ENCODE peak calls at places on chromosomes 16 and 17, in four cellular contexts. B is HCT116, X is H1, L is K562. C is an unnamed sample.

GRCh38 chr17:3602499-3602898 is 6.7 kb downstream of the TRPV1 start:
- DNase-seq in B (peak), X (no peak), L (peak), C (peak)

GRCh38 chr17:27038676-27039075 is 255.2 kb upstream of the WSB1 start:
- DNase-seq in B (peak), X (no peak), L (peak), C (peak)

GRCh38 chr16:4214215-4214621 is 27.7 kb downstream of the SRL start:
- DNase-seq in B (peak), X (peak), L (no peak), C (peak)

GRCh38 chr17:76371656-76372628 is 12.5 kb upstream of the SPHK1 start:
- DNase-seq in B (no peak), X (no peak), L (no peak), C (no peak)

GRCh38 chr17:55053855-55054254 is 85.3 kb downstream of the STXBP4 start:
- DNase-seq in B (no peak), X (no peak), L (no peak), C (no peak)

GRCh38 chr17:59377410-59377809 is 46.0 kb downstream of the YPEL2 start:
- DNase-seq in B (no peak), X (no peak), L (no peak), C (no peak)

GRCh38 chr16:23572394-23572793 is 14.9 kb downstream of the UBFD1 start:
- DNase-seq in B (no peak), X (no peak), L (no peak), C (no peak)

GRCh38 chr17:3986939-3987335 is 22.7 kb upstream of the ATP2A3 start:
- DNase-seq in B (no peak), X (no peak), L (no peak), C (no peak)

GRCh38 chr16:23113185-23113584 is 36.1 kb downstream of the USP31 start:
- DNase-seq in B (no peak), X (no peak), L (no peak), C (no peak)

GRCh38 chr16:4317471-4318170 is 1.8 kb downstream of the GLIS2 start:
- DNase-seq in B (no peak), X (no peak), L (no peak), C (no peak)

GRCh38 chr16:68995011-68995504 is 110.4 kb upstream of the HAS3 start:
- DNase-seq in B (peak), X (peak), L (no peak), C (peak)

GRCh38 chr16:4200000-4200780 is 41.7 kb downstream of the SRL start:
- DNase-seq in B (peak), X (no peak), L (peak), C (peak)

GRCh38 chr16:27199747-27200146 is 3.6 kb upstream of the KDM8 start:
- DNase-seq in B (no peak), X (no peak), L (no peak), C (no peak)

GRCh38 chr16:9469512-9469911 is 378.1 kb downstream of the HAPSTR1 start:
- DNase-seq in B (no peak), X (no peak), L (no peak), C (peak)

GRCh38 chr16:10579965-10580918 is at the start of gene EMP2:
- DNase-seq in B (peak), X (peak), L (peak), C (peak)

GRCh38 chr16:50035468-50035992 is 10.5 kb downstream of the CNEP1R1 start:
- DNase-seq in B (no peak), X (no peak), L (no peak), C (peak)

GRCh38 chr17:57484081-57484666 is 227.9 kb downstream of the MSI2 start:
- DNase-seq in B (no peak), X (no peak), L (no peak), C (no peak)

GRCh38 chr16:69017036-69017783 is 88.2 kb upstream of the HAS3 start:
- DNase-seq in B (peak), X (no peak), L (peak), C (no peak)

GRCh38 chr16:85204242-85205010 is 92.2 kb upstream of the CIBAR2 start:
- DNase-seq in B (no peak), X (no peak), L (no peak), C (no peak)

GRCh38 chr16:5257462-5257861 is 159.9 kb upstream of the EEF2KMT start:
- DNase-seq in B (no peak), X (no peak), L (no peak), C (no peak)

GRCh38 chr17:9003355-9004131 is 17.8 kb upstream of the NTN1 start:
- DNase-seq in B (no peak), X (no peak), L (no peak), C (no peak)

GRCh38 chr16:58384437-58385055 is 7.7 kb upstream of the GINS3 start:
- DNase-seq in B (no peak), X (no peak), L (no peak), C (no peak)

GRCh38 chr16:4608704-4608980 is 6.0 kb downstream of the UBALD1 start:
- DNase-seq in B (no peak), X (no peak), L (no peak), C (no peak)

GRCh38 chr16:23905027-23905426 is 69.2 kb downstream of the PRKCB start:
- DNase-seq in B (no peak), X (peak), L (no peak), C (no peak)

GRCh38 chr17:64401941-64402340 is 11.3 kb upstream of the PECAM1 start:
- DNase-seq in B (no peak), X (no peak), L (no peak), C (no peak)

DNA sequence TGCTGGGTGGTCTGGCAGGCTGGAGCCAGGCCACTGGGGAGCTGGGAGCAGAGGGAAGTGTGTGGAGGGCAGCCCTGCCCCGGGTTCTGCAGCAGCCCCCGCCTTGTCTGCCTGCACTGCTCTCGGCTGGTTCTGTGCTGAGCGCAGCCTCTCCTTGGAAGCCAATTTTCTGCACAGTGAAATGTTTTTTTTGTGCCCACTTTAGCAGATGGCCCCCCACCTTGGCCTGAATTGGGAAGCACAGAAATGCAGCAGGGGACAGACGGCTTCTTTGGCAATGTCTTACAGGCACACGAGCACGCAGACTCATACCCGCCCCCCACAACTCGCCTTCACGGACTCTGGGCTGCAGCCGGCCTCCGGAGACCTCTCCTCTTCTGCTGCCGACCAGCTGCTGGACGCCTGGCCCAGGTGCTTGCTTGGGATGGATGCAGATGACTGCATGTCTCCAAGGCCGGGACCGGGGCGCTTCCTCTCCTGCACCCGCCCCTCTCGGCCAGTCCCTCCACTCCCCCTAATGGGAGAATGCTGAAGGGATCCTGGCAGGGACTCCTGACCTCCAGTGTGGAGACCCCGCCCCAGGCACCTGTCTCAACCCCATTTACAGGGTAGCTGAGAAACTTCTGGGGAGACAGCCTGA is 14.8 kb downstream of the NPTX1 start:
- DNase-seq in B (no peak), X (no peak), L (no peak), C (no peak)
- TF ChIP-seq EZH2 in B (no peak), X (no peak), L (no peak), C (no peak)

DNA sequence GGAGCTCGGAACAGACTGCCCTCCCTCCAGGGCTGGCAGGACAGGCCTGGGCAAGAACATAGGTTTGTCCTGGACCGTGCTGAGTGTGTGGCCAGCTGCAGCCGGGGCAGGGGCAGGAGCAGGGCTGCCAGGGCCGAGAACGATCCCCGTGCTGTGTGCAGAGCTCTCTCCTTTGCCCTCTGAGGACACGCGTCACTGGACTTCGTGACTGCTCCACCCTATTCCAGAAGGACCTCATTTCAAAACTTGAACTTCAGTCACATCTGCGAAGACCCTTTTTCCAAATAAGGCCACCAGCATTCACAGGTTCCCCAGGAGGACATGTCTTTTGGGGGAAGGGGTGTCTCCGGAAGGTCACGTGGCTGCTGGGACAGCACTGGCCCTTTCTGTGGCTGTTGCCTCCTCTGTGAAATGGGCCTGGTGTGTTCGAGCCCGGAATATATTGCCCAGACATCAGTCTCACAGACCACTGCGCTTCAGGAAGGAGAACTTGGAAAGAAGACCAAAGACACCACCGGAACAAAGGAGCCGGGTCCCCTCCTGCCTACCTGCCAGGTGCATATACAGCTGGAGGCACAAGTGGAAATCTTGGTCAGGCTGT is 27.6 kb downstream of the SLC7A5 start:
- DNase-seq in B (no peak), X (no peak), L (no peak), C (no peak)
- TF ChIP-seq FOSL1 in B (no peak), X (no peak), L (no peak), C (no peak)

GRCh38 chr17:48527742-48528028 is 3.1 kb downstream of the HOXB1 start:
- DNase-seq in B (no peak), X (no peak), L (no peak), C (no peak)
- TF ChIP-seq EZH2 in B (no peak), X (no peak), L (no peak), C (no peak)

GRCh38 chr16:81888520-81889394 is 109.7 kb downstream of the PLCG2 start:
- DNase-seq in B (no peak), X (no peak), L (no peak), C (peak)

GRCh38 chr16:81885976-81886586 is 107.0 kb downstream of the PLCG2 start:
- DNase-seq in B (peak), X (peak), L (peak), C (peak)

GRCh38 chr16:81894592-81894991 is 115.5 kb downstream of the PLCG2 start:
- DNase-seq in B (no peak), X (no peak), L (no peak), C (no peak)

GRCh38 chr16:81891734-81892364 is 112.8 kb downstream of the PLCG2 start:
- DNase-seq in B (no peak), X (no peak), L (no peak), C (no peak)

DNA sequence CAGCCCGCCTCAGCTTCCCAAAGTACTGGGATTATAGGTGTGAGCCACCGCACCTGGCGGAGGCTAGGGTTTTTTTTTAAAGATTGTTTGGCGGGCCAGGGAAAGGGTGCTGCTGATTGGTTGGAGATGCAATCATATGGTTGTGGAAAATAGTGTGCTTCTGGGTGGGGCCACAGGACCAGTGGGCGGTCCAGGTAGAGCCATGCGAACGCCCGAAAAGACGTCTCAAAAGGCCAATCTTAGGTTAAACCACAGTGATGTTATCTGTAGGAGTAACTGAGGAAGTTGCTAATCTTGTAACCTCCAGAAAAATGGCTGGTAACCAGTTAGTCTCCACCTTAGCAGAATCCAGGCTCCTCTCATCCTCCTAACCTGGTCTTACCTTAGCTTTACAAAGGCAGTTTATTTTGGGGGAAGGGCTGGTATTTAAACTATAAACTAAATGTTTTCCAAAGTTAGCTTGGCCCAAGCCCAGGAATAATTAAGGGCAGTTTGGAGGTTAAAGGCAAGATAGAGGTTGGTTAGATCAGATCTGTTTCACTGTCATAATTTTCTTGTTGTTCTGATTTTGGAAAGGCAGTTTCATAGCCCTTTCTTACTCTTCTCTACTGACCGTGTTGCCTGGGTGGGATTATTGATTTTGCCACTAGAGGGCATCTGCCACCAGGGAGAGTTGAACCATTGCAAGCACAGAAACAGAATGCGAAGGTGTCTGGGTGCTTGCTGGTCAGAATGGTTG is 111.0 kb downstream of the PLCG2 start:
- DNase-seq in B (peak), X (peak), L (peak), C (peak)
- TF ChIP-seq FOSL1 in B (no peak), X (no peak), L (no peak), C (no peak)

GRCh38 chr17:79811888-79812205 is 15.0 kb upstream of the CBX8 start:
- DNase-seq in B (no peak), X (no peak), L (no peak), C (no peak)
- TF ChIP-seq EZH2 in B (no peak), X (peak), L (no peak), C (peak)

C was measured in HepG2.